ENCODE peak calls at places on chromosomes 3 and 15, in four cellular contexts. O is AG04450, D is heart right ventricle, I is fibroblast of pulmonary artery. F is an unnamed sample.

GRCh38 chr3:58433400-58434169 is at the start of gene PDHB:
- DNase-seq in I (peak), D (peak), O (peak), F (peak)

GRCh38 chr15:20353966-20354883 is 187.4 kb downstream of the GOLGA6L6 start:
- DNase-seq in O (no peak), D (peak), I (no peak), F (no peak)

GRCh38 chr15:62649793-62650420 is 392.6 kb upstream of the TPM1 start:
- DNase-seq in O (no peak), I (peak), D (no peak), F (peak)

GRCh38 chr15:31161990-31162389 is 60.5 kb upstream of the TRPM1 start:
- DNase-seq in D (no peak), I (no peak), O (no peak), F (no peak)

GRCh38 chr3:136197159-136197715 is 1.1 kb upstream of the MSL2 start:
- DNase-seq in D (no peak), O (no peak), I (no peak), F (no peak)

GRCh38 chr15:36432162-36432561 is 147.3 kb upstream of the CDIN1 start:
- DNase-seq in I (no peak), O (peak), D (no peak), F (peak)

GRCh38 chr3:134377896-134378295 is 3.6 kb upstream of the AMOTL2 start:
- DNase-seq in D (no peak), I (no peak), O (no peak), F (no peak)

GRCh38 chr3:60010778-60011177 is 961.0 kb upstream of the CFAP20DC start:
- DNase-seq in O (no peak), I (no peak), D (no peak), F (no peak)

GRCh38 chr15:72086010-72086697 is 31.8 kb downstream of the MYO9A start:
- DNase-seq in D (no peak), I (no peak), O (no peak), F (no peak)

GRCh38 chr3:175029828-175030227 is 170.7 kb downstream of the NAALADL2 start:
- DNase-seq in I (no peak), D (no peak), O (no peak), F (no peak)

GRCh38 chr3:141933421-141934300 is 57.2 kb downstream of the ATP1B3 start:
- DNase-seq in I (no peak), O (no peak), D (no peak), F (no peak)

GRCh38 chr3:150970665-150971327 is 1.7 kb downstream of the CLRN1 start:
- DNase-seq in D (no peak), I (peak), O (peak), F (peak)

GRCh38 chr15:70199601-70200000 is 101.9 kb upstream of the TLE3 start:
- DNase-seq in I (no peak), O (no peak), D (no peak), F (no peak)

GRCh38 chr3:187545391-187545790 is 124.8 kb downstream of the SST start:
- DNase-seq in O (no peak), D (no peak), I (no peak), F (no peak)

GRCh38 chr3:173510565-173510964 is 113.0 kb downstream of the NLGN1 start:
- DNase-seq in D (no peak), I (no peak), O (no peak), F (no peak)

GRCh38 chr15:74817370-74817737 is 4.7 kb downstream of the LMAN1L start:
- DNase-seq in O (no peak), I (peak), D (peak), F (no peak)

GRCh38 chr3:182959474-182960350 is 20.6 kb downstream of the DCUN1D1 start:
- DNase-seq in O (no peak), I (no peak), D (no peak), F (peak)

GRCh38 chr3:107421170-107421792 is 44.0 kb downstream of the CCDC54 start:
- DNase-seq in I (peak), D (no peak), O (no peak), F (peak)

GRCh38 chr3:160400048-160400630 is 689 bp downstream of the SMC4 start:
- DNase-seq in I (peak), O (no peak), D (peak), F (peak)

GRCh38 chr15:68186671-68187397 is 18.3 kb downstream of the CALML4 start:
- DNase-seq in O (peak), D (no peak), I (peak), F (peak)

GRCh38 chr15:58014470-58014869 is 51.0 kb downstream of the ALDH1A2 start:
- DNase-seq in D (no peak), O (no peak), I (no peak), F (no peak)

GRCh38 chr3:100871307-100871706 is 121.9 kb downstream of the ABI3BP start:
- DNase-seq in O (no peak), I (no peak), D (no peak), F (no peak)

GRCh38 chr3:171867976-171868375 is 24.8 kb downstream of the TMEM212 start:
- DNase-seq in I (no peak), D (no peak), O (no peak), F (no peak)

GRCh38 chr3:147604136-147604535 is 195.0 kb downstream of the ZIC1 start:
- DNase-seq in I (no peak), D (no peak), O (no peak), F (no peak)

GRCh38 chr15:55992769-55993110 is 672 bp downstream of the NEDD4 start:
- DNase-seq in O (peak), D (no peak), I (no peak), F (no peak)

GRCh38 chr15:55990986-55991385 is 2.4 kb downstream of the NEDD4 start:
- DNase-seq in O (no peak), I (peak), D (no peak), F (no peak)

GRCh38 chr15:55991841-55992768 is 1.3 kb downstream of the NEDD4 start:
- DNase-seq in D (no peak), I (peak), O (no peak), F (no peak)

GRCh38 chr15:55993804-55994539 is 560 bp upstream of the NEDD4 start:
- DNase-seq in D (no peak), O (peak), I (peak), F (peak)

GRCh38 chr15:55993111-55993803 is at the start of gene NEDD4:
- DNase-seq in O (peak), D (peak), I (peak), F (peak)
- TF ChIP-seq CTCF in O (peak), D (peak), I (peak), F (peak)

GRCh38 chr3:41450416-41451231 is 251.3 kb downstream of the CTNNB1 start:
- DNase-seq in O (no peak), D (no peak), I (no peak), F (no peak)
- TF ChIP-seq CTCF in O (no peak), D (no peak), I (no peak), F (no peak)

GRCh38 chr15:65086680-65087111 is 10.2 kb downstream of the KBTBD13 start:
- DNase-seq in D (no peak), O (no peak), I (no peak), F (no peak)
- TF ChIP-seq CTCF in D (no peak), O (peak), I (peak), F (peak)

GRCh38 chr3:42613462-42613861 is 13.0 kb downstream of the NKTR start:
- DNase-seq in D (no peak), I (no peak), O (no peak), F (no peak)
- TF ChIP-seq CTCF in D (peak), I (peak), O (peak), F (peak)

GRCh38 chr3:16529264-16529663 is 15.8 kb upstream of the RFTN1 start:
- DNase-seq in D (no peak), O (no peak), I (no peak), F (no peak)
- TF ChIP-seq CTCF in D (no peak), O (no peak), I (no peak), F (peak)

GRCh38 chr15:50150851-50151250 is 31.1 kb upstream of the SLC27A2 start:
- DNase-seq in I (no peak), D (no peak), O (no peak), F (no peak)

GRCh38 chr15:50146661-50147060 is 27.6 kb upstream of the ATP8B4 start:
- DNase-seq in O (no peak), I (no peak), D (no peak), F (no peak)

GRCh38 chr15:50149090-50149489 is 30.1 kb upstream of the ATP8B4 start:
- DNase-seq in D (no peak), I (no peak), O (no peak), F (no peak)

GRCh38 chr15:50150349-50150748 is 31.3 kb upstream of the ATP8B4 start:
- DNase-seq in I (no peak), O (no peak), D (no peak), F (no peak)

GRCh38 chr15:50148362-50148963 is 29.4 kb upstream of the ATP8B4 start:
- DNase-seq in I (peak), O (peak), D (no peak), F (peak)
- TF ChIP-seq CTCF in I (peak), O (peak), D (no peak), F (peak)

GRCh38 chr15:79221696-79222095 is 60.8 kb upstream of the ANKRD34C start:
- DNase-seq in D (no peak), O (no peak), I (no peak), F (no peak)

GRCh38 chr15:79213650-79214049 is 68.9 kb upstream of the ANKRD34C start:
- DNase-seq in O (no peak), D (no peak), I (no peak), F (no peak)

GRCh38 chr15:79219393-79220056 is 63.0 kb upstream of the ANKRD34C start:
- DNase-seq in O (no peak), I (no peak), D (no peak), F (no peak)

GRCh38 chr15:79218588-79219200 is 63.8 kb upstream of the ANKRD34C start:
- DNase-seq in I (peak), D (no peak), O (no peak), F (no peak)
- TF ChIP-seq CTCF in I (peak), D (peak), O (peak), F (peak)

GRCh38 chr15:39887832-39888231 is 32.2 kb downstream of the GPR176 start:
- DNase-seq in O (no peak), I (peak), D (no peak), F (peak)

GRCh38 chr15:39886418-39886817 is 33.6 kb downstream of the GPR176 start:
- DNase-seq in O (no peak), I (no peak), D (no peak), F (no peak)

GRCh38 chr15:39882602-39883001 is 37.5 kb downstream of the GPR176 start:
- DNase-seq in I (no peak), O (no peak), D (no peak), F (no peak)

GRCh38 chr15:39887211-39887610 is 32.9 kb downstream of the GPR176 start:
- DNase-seq in O (no peak), D (no peak), I (no peak), F (no peak)

GRCh38 chr15:39885099-39885777 is 34.8 kb downstream of the GPR176 start:
- DNase-seq in D (no peak), I (peak), O (no peak), F (no peak)
- TF ChIP-seq CTCF in D (no peak), I (no peak), O (no peak), F (no peak)

DNA sequence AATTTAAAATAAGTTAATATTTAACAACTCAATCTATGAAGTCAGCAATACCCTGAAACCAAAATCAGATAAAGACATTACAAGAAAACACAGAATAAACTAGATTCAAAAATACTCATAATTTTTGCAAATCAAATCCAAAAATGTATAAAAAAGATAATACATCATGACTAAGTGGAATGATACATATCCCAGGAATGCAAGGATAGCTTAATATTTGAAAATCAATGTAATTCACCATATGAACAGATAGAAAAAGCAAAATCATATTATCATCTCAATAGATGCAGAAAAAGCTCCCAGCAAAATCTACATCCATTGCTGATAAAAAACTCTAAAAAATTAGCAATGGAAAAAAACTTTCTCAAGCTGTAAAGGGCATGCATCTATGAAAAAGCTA is 70.5 kb downstream of the SETMAR start:
- DNase-seq in O (no peak), D (no peak), I (no peak), F (no peak)
- TF ChIP-seq CTCF in O (no peak), D (no peak), I (no peak), F (no peak)

F was measured in astrocyte of the spinal cord.